ENCODE peak calls at places on chromosomes 12 and 14, in four cellular contexts. V is adrenal gland, P is NT2/D1, H is mammary epithelial cell. C is an unnamed sample. For H3K4me1, the result is how much of the 10 kb centered on the place peaks cover.

GRCh38 chr14:75647650-75648049 is 13.0 kb downstream of the ERG28 start:
- DNase-seq in P (no peak), V (no peak), H (no peak), C (no peak)

GRCh38 chr14:59044707-59045106 is 143.8 kb upstream of the DAAM1 start:
- DNase-seq in V (peak), P (no peak), H (no peak), C (peak)

GRCh38 chr12:127144770-127145169 is 1122.2 kb upstream of the TMEM132C start:
- DNase-seq in H (no peak), V (no peak), P (no peak), C (no peak)

GRCh38 chr14:60650382-60650961 is 1.2 kb upstream of the SIX1 start:
- DNase-seq in H (no peak), V (no peak), P (no peak), C (no peak)

GRCh38 chr14:29528889-29529288 is 398.8 kb downstream of the PRKD1 start:
- DNase-seq in H (no peak), P (no peak), V (no peak), C (no peak)

GRCh38 chr12:118743896-118744700 is 237.2 kb upstream of the SRRM4 start:
- DNase-seq in H (no peak), P (no peak), V (no peak), C (no peak)

GRCh38 chr12:127125607-127126259 is 1141.2 kb upstream of the TMEM132C start:
- DNase-seq in V (no peak), H (peak), P (no peak), C (peak)

GRCh38 chr12:103799504-103800251 is 41.4 kb downstream of the NT5DC3 start:
- DNase-seq in P (no peak), V (no peak), H (peak), C (peak)

GRCh38 chr14:69571879-69572633 is 2.6 kb downstream of the CCDC177 start:
- DNase-seq in V (no peak), P (no peak), H (peak), C (peak)

GRCh38 chr12:29316772-29317171 is 64.2 kb downstream of the ERGIC2 start:
- DNase-seq in V (peak), H (peak), P (peak), C (peak)

GRCh38 chr14:77598366-77599050 is 17.9 kb downstream of the SPTLC2 start:
- DNase-seq in H (no peak), V (no peak), P (no peak), C (peak)

DNA sequence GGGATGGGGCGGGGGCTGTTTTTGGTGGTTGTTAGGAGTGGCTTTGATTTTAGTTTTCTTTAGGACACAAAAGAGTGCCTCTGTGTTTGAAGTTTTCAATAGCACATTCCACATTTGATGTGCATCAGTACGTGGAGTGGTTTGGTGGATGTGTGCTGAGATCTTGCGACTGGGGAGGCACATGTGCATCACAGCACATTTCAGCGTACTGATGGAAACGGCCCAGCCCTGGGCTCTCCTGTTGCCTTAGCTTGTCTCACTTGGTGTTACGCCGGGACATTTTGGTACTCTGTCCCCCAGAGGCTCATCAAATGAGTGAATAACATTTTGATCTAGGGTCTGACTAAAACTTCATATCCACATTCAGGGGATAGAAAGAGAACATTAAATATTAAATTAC is 70.5 kb downstream of the GNS start:
- DNase-seq in H (no peak), P (no peak), V (no peak), C (no peak)
- H3K4me1 ChIP-seq in H (under half), P (under half), V (under half), C (under half)

GRCh38 chr12:16608346-16608745 is 2.4 kb upstream of the LMO3 start:
- DNase-seq in H (no peak), P (no peak), V (no peak), C (no peak)

GRCh38 chr12:16610743-16611142 is 4.8 kb upstream of the LMO3 start:
- DNase-seq in H (no peak), P (peak), V (no peak), C (no peak)

GRCh38 chr12:16610006-16610520 is 4.1 kb upstream of the LMO3 start:
- DNase-seq in P (no peak), H (no peak), V (no peak), C (no peak)

GRCh38 chr12:16607895-16608294 is 1.9 kb upstream of the LMO3 start:
- DNase-seq in V (no peak), H (no peak), P (no peak), C (no peak)

DNA sequence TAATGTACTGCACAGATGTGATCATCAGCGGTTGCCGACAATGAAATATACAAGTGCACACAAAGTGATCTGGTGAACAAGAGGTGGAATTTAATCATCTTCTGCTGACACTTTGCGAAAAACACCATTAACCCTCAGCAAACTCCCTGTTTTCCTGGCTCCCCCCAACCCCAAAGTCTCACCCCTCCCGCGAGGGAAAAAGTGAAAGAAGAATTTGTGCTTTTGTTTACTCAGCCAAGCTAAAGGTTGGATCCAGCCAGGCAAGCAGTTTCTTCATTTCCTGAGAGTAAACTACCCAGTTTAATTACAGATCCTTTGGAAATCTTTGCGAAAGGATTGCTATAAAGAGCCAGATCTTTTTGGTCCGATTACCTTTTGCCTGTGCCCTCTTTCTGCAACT is 3.2 kb upstream of the LMO3 start:
- DNase-seq in V (no peak), H (no peak), P (no peak), C (peak)
- H3K4me1 ChIP-seq in V (under half), H (under half), P (under half), C (under half)

DNA sequence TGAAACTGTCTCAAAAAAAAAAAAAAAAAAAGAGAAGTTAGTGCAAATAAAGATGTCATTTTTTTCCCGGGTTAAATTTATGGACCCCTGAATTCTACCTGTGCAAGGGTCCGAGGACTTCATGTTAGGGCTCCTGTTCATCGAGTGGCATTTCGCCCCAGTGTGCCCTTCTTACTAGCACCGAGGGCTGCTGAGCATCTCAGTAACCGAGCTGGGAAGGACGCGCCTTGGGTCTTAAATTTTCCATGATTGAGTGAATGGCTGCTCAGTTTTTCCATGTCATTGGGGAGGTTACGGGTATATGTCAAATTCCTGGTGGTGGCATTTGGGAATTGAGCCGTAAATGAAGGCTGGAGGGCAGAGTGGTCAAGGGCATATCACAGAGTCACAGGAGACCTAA is 34.9 kb upstream of the MAP1LC3B2 start:
- DNase-seq in V (no peak), H (no peak), P (no peak), C (no peak)
- H3K4me1 ChIP-seq in V (under half), H (half or more), P (under half), C (under half)

DNA sequence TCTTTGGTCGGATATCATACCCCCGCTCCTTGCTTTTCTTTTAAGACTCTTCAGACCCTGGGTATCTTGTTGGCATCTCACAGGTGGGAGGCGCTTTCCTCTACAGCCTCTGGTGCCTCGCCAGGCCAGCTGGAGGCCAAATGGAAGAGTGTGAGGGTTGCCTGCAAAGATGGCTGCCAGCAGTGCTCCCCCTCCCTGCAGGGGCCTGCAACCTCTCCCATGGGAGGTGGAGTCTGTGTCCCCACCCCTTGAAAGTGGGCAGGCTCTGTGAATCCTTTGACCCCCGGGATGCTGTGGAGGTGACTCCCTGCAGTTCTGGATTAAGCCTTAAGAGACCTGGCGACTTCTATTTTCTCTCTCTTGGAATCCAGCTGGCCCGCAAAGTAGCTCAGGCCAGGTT is 37.7 kb upstream of the NCOR2 start:
- DNase-seq in V (no peak), H (no peak), P (peak), C (peak)
- H3K4me1 ChIP-seq in V (under half), H (under half), P (under half), C (under half)

GRCh38 chr12:132535046-132535445 is 45.1 kb downstream of the FBRSL1 start:
- DNase-seq in H (no peak), V (no peak), P (no peak), C (no peak)

GRCh38 chr12:132537836-132538235 is 47.9 kb downstream of the FBRSL1 start:
- DNase-seq in H (no peak), V (no peak), P (no peak), C (no peak)

GRCh38 chr12:132538336-132539015 is 48.5 kb downstream of the FBRSL1 start:
- DNase-seq in H (no peak), V (no peak), P (no peak), C (no peak)

GRCh38 chr12:132536102-132536876 is 46.3 kb downstream of the FBRSL1 start:
- DNase-seq in V (no peak), P (no peak), H (no peak), C (no peak)

DNA sequence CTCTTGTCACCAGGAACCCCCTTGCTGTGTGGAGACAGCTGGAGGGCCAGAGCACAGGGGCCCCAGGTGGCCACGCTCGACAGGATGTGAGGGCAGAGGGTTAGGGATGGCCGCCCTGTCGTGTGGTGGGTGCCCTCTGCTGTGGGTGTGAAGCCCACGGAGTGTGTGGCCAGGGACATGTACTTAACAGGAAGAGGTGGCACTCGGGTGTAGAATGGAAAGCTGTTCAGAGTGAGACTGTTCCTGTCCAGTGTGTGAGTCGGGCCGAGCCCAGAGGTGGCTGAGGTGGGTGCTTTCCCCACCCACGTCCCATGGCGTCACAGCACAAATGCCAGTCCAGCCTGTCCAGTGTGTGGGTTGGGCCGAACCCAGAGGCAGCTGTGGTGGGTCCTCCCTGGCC is 47.1 kb downstream of the FBRSL1 start:
- DNase-seq in H (no peak), P (no peak), V (no peak), C (no peak)
- H3K4me1 ChIP-seq in H (under half), P (under half), V (under half), C (under half)

DNA sequence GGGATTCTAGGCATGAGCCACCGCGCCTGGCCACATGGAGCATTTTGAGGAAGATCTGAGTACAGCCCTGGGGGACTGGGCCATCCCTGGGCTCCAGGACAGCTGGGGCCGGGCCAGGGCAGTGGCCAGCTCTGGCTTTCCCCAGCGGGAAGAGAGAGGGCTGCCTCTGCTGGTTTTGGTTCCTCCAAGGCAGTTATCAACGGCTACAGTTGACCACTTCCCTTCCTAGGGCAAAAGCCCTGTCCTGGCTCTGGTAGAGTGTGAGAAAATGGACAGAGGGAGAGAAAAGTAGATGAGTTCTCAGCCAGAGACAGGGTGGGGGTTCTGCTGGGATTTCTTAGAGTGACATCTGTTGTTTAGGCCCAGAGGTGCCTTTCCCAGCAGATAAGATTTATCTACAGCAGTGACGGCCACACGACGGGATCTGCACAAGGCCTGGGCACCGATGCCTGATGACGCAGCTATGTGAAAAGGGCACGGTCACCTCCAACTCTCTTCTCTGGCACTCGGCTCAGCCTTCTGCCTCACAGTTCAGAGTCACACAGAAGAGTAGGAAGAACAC is 5.5 kb upstream of the HVCN1 start:
- DNase-seq in P (no peak), V (peak), H (no peak), C (no peak)
- H3K4me1 ChIP-seq in P (under half), V (under half), H (under half), C (under half)

GRCh38 chr14:89266754-89267153 is 150.3 kb downstream of the FOXN3 start:
- DNase-seq in P (no peak), V (no peak), H (peak), C (no peak)

GRCh38 chr14:89267163-89267562 is 149.9 kb downstream of the FOXN3 start:
- DNase-seq in P (no peak), H (no peak), V (no peak), C (no peak)

GRCh38 chr14:89268514-89268913 is 148.5 kb downstream of the FOXN3 start:
- DNase-seq in H (no peak), V (no peak), P (no peak), C (no peak)

GRCh38 chr14:89269404-89269803 is 147.6 kb downstream of the FOXN3 start:
- DNase-seq in V (no peak), P (no peak), H (no peak), C (no peak)

GRCh38 chr14:89267656-89268055 is 149.4 kb downstream of the FOXN3 start:
- DNase-seq in P (no peak), H (no peak), V (no peak), C (no peak)
- H3K4me1 ChIP-seq in P (under half), H (under half), V (under half), C (under half)

GRCh38 chr12:52144512-52145227 is 47.1 kb downstream of the KRT80 start:
- DNase-seq in P (no peak), H (no peak), V (no peak), C (no peak)
- H3K4me1 ChIP-seq in P (half or more), H (half or more), V (under half), C (under half)

DNA sequence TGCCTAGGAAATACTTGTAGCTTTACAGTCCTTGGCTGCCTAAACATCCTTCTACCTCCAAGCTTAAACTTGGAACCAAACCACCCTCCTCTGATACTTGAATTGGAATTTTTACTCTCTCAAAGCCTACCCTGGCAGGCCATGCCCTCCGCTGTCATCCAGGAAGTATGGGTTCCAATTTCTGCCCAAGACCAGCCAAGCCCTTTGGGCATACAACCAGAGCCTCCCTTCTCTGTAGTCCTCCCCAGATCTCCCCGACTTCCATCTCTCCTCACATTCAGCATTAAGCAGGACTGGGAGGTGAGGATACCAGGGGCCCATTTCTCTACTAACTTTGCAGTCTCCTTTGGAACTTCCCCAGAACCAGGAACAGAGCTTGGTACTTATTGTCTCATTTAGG is 365 bp upstream of the DHH start:
- DNase-seq in H (no peak), V (no peak), P (no peak), C (no peak)
- H3K4me1 ChIP-seq in H (under half), V (under half), P (under half), C (under half)

GRCh38 chr14:96086574-96087077 is 47.5 kb downstream of the C14orf132 start:
- DNase-seq in H (peak), P (no peak), V (no peak), C (no peak)
- H3K4me1 ChIP-seq in H (under half), P (under half), V (under half), C (under half)

C was measured in small intestine.